ENCODE peak calls at places on chromosomes 5 and 9, in nine cellular contexts. L, E, W, N, D, Q, S, K and M are unnamed samples.

GRCh38 chr5:61330341-61330878 is 1.6 kb upstream of the ZSWIM6 start:
- DNase-seq in E (peak), L (peak), Q (peak), W (no peak), K (peak), D (no peak), N (peak), S (peak), M (peak)

GRCh38 chr5:175743676-175744210 is 85.9 kb downstream of the HRH2 start:
- DNase-seq in S (peak), L (peak), Q (no peak), W (peak), K (no peak), N (peak), E (no peak), D (no peak), M (peak)

GRCh38 chr9:133436706-133437105 is 14.5 kb downstream of the ADAMTS13 start:
- DNase-seq in L (no peak), W (no peak), N (no peak), Q (no peak), D (no peak), E (no peak), S (peak), K (no peak), M (no peak)

GRCh38 chr5:125326114-125326513 is 579.7 kb upstream of the ZNF608 start:
- DNase-seq in K (peak), W (peak), L (no peak), Q (peak), D (no peak), N (peak), E (peak), S (no peak), M (peak)

GRCh38 chr5:97839338-97840081 is 656.5 kb upstream of the RIOK2 start:
- DNase-seq in L (no peak), S (no peak), N (peak), Q (no peak), K (peak), D (peak), E (no peak), W (no peak), M (peak)

GRCh38 chr5:58075907-58076306 is 384.0 kb downstream of the PLK2 start:
- DNase-seq in N (no peak), S (no peak), E (no peak), L (no peak), Q (no peak), K (no peak), W (no peak), D (no peak), M (no peak)

GRCh38 chr5:81854485-81854884 is 103.6 kb upstream of the SSBP2 start:
- DNase-seq in Q (no peak), E (no peak), D (no peak), W (no peak), N (peak), L (no peak), K (no peak), S (no peak), M (no peak)

GRCh38 chr9:76699966-76700365 is 64.3 kb upstream of the PCA3 start:
- DNase-seq in E (no peak), L (no peak), W (no peak), Q (no peak), S (no peak), D (peak), N (peak), K (peak), M (peak)

GRCh38 chr5:7146886-7147285 is 249.1 kb upstream of the ADCY2 start:
- DNase-seq in E (peak), N (no peak), K (no peak), W (no peak), Q (peak), D (no peak), S (no peak), L (no peak), M (no peak)

GRCh38 chr5:167871091-167871490 is 420.4 kb upstream of the WWC1 start:
- DNase-seq in N (peak), L (no peak), E (no peak), S (no peak), K (no peak), Q (no peak), W (no peak), D (no peak), M (no peak)

DNA sequence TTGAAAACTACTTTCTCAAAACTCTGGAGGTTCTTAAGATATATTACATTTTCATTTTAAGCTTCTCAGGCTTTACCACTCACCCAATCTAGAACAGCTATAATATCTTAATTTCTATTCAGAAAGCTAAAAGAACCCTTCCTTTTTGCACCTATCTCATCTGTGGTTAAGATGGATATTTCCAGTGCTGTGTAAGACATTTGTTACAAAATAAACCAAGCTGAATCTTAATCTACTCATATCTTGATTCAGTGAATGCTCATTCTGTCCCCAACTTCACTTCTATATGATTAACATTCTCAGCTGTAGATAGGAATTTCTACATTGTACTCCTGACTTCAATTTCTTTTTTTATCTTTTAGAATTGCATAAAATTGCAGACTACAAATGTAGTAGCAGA is 15.0 kb downstream of the ABHD17B start:
- DNase-seq in W (no peak), K (no peak), E (no peak), Q (no peak), D (no peak), S (no peak), N (peak), L (no peak), M (no peak)
- H3K4me3 ChIP-seq in W (no peak), K (no peak), E (no peak), Q (no peak), D (no peak), S (no peak), N (no peak), L (no peak), M (no peak)

DNA sequence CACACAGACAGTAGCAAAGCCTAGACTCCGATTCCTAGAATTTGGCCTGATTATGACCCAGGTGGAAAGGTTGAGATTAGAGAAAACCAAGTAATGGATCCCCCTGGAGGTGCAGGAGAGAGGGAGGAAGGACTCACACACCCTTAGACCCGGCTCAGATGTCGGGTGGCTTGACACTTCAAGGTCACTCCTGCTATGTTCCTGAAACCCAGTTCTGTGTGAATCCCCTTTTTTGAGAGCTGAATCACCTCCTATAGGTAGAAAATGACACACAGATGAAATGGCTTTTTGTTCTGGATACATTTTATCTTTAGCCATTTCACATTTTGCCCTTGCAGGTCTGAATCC is 192.8 kb downstream of the ARRDC3 start:
- DNase-seq in Q (no peak), W (no peak), L (no peak), K (no peak), E (no peak), N (no peak), S (no peak), D (no peak), M (no peak)
- H3K4me3 ChIP-seq in Q (no peak), W (peak), L (no peak), K (no peak), E (no peak), N (peak), S (no peak), D (no peak), M (no peak)

DNA sequence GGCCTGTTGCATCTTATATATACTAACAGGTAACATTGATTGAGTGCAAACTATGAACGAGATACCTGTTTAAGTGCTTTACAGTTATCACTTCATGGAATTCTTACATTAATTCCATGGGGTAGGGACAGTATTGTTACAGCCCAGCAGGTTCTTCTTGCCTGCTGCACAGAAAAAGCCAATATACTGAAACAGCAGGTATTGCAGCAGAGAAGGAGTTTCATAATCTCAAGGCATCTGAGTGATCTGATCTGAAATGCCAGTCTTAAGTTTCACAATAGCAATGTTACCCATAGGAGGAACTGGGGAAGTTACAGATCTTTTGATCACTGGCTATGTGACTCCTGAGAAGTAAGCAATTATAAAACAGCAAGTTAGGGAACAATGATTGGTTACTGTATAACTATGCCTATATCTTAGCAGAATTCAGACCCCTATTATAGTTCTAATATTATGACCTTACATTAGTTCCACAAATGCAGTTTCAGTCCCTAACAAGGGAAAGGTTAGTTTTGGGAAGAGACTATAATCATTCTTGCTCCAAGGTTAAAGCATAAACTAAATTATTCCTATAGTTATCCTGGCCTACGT is 126.5 kb upstream of the BNC2 start:
- DNase-seq in L (no peak), Q (no peak), W (no peak), N (no peak), E (no peak), S (no peak), K (no peak), D (no peak), M (no peak)
- H3K4me3 ChIP-seq in L (no peak), Q (no peak), W (no peak), N (no peak), E (no peak), S (no peak), K (no peak), D (no peak), M (no peak)

GRCh38 chr5:132210944-132211343 is 16.7 kb downstream of the P4HA2 start:
- DNase-seq in K (no peak), N (no peak), E (no peak), L (no peak), Q (no peak), W (no peak), D (no peak), S (no peak), M (no peak)

GRCh38 chr5:132213666-132214065 is 14.0 kb downstream of the P4HA2 start:
- DNase-seq in W (no peak), Q (no peak), E (no peak), N (no peak), L (no peak), D (no peak), S (no peak), K (no peak), M (no peak)

GRCh38 chr5:132215329-132215728 is 12.3 kb downstream of the P4HA2 start:
- DNase-seq in Q (peak), E (peak), W (peak), D (peak), L (no peak), S (no peak), K (peak), N (peak), M (peak)

GRCh38 chr5:132211787-132212186 is 15.9 kb downstream of the P4HA2 start:
- DNase-seq in E (no peak), W (no peak), D (no peak), L (peak), Q (no peak), N (no peak), S (no peak), K (no peak), M (no peak)

GRCh38 chr5:132214491-132214890 is 13.2 kb downstream of the P4HA2 start:
- DNase-seq in D (no peak), Q (no peak), S (no peak), E (no peak), K (no peak), N (no peak), L (no peak), W (no peak), M (no peak)
- H3K4me3 ChIP-seq in D (no peak), Q (no peak), S (no peak), E (no peak), K (no peak), N (no peak), L (no peak), W (no peak), M (no peak)

DNA sequence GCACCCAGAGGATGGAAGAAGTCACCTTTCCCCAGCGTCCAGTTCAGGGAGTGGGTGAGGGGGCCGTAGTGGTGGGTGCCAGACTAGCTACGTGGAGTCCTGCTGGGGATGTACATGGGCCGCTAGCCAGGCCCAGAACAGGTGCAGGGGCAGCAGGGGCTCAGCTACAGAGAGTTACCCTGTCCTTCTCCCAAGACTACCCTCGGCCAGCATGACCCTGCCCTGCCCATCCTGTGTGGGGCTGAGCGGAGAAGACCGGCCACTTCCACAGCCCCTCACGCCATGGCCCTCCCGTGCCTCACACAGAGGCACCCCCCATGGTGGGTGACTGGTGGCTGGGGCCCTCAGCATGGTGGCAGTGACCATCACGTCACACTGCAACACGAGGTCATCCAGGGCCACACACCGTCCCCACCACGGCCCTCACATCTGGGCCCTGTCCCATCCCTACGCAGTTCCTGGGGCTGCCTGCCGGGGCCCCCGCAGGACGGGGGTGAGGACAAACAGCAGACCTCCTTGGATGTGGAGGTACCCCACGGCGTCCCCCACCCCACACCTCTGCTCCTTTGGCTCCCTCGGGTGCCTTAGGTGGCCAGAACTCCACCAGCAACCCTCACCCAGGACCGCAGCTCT is 977 bp upstream of the DPP7 start:
- DNase-seq in Q (no peak), K (no peak), S (peak), L (no peak), D (no peak), W (no peak), N (no peak), E (no peak), M (no peak)
- H3K4me3 ChIP-seq in Q (no peak), K (no peak), S (no peak), L (no peak), D (no peak), W (no peak), N (no peak), E (no peak), M (no peak)

GRCh38 chr9:21559402-21560280 is 77.5 kb upstream of the IFNE start:
- DNase-seq in D (no peak), W (peak), L (peak), E (peak), S (peak), N (peak), K (peak), Q (peak), M (peak)
- H3K4me3 ChIP-seq in D (peak), W (peak), L (peak), E (peak), S (peak), N (peak), K (peak), Q (no peak), M (peak)